ENCODE peak calls at places on chromosome 9, in ten cellular contexts. W is activated CD8-positive, alpha-beta memory T cell treated with anti-CD3 and anti-CD28 coated beads for 4 hours; O is activated CD4-positive, CD25-positive, alpha-beta regulatory T cell; T is posterior cingulate gyrus; K is WTC11; G is MCF 10A; R is cardiac fibroblast; C is stimulated activated CD4-positive, alpha-beta T cell treated with anti-CD3 and anti-CD28 coated beads, TNF-alpha, amount 100 ng/mL, for 4 hours; Y is activated CD4-positive, alpha-beta T cell treated with anti-CD3 and anti-CD28 coated beads for 48 hours; D is right lobe of liver. H is an unnamed sample.

GRCh38 chr9:112003538-112003937 is 106.9 kb downstream of the UGCG start:
- DNase-seq in W (no peak), O (no peak), T (no peak), K (no peak), G (no peak), R (no peak), C (no peak), Y (no peak), D (no peak), H (no peak)

GRCh38 chr9:93905473-93906133 is 49.6 kb downstream of the BARX1 start:
- DNase-seq in W (no peak), O (no peak), T (no peak), K (peak; percentile 6), G (no peak), R (no peak), C (no peak), Y (no peak), D (no peak), H (no peak)

GRCh38 chr9:122200960-122201635 is 27.7 kb downstream of the LHX6 start:
- DNase-seq in W (no peak), O (no peak), T (no peak), K (no peak), G (peak; percentile 19), R (peak; percentile 50), C (no peak), Y (no peak), D (no peak), H (peak; percentile 68)

GRCh38 chr9:105656131-105656921 is 5.9 kb upstream of the TAL2 start:
- DNase-seq in W (no peak), O (no peak), T (peak; percentile 10), K (peak; percentile 42), G (peak; percentile 33), R (no peak), C (no peak), Y (peak; percentile 12), D (peak; percentile 59), H (peak; percentile 11)

GRCh38 chr9:123637596-123637939 is 281.6 kb downstream of the CRB2 start:
- DNase-seq in W (no peak), O (no peak), T (no peak), K (no peak), G (no peak), R (peak; percentile 45), C (no peak), Y (no peak), D (no peak), H (peak; percentile 35)

GRCh38 chr9:389758-390157 is 175.1 kb downstream of the DOCK8 start:
- DNase-seq in W (no peak), O (no peak), T (no peak), K (no peak), G (no peak), R (peak; percentile 41), C (no peak), Y (no peak), D (no peak), H (no peak)

GRCh38 chr9:115691097-115691496 is 462.5 kb upstream of the PAPPA start:
- DNase-seq in W (no peak), O (no peak), T (no peak), K (no peak), G (peak; percentile 96), R (peak; percentile 94), C (no peak), Y (no peak), D (no peak), H (no peak)

GRCh38 chr9:128026255-128027165 is 40.6 kb downstream of the NAIF1 start:
- DNase-seq in W (peak; percentile 66), O (peak; percentile 51), T (no peak), K (no peak), G (no peak), R (peak; percentile 53), C (no peak), Y (peak; percentile 78), D (no peak), H (peak; percentile 53)

GRCh38 chr9:114518120-114518519 is 12.8 kb upstream of the WHRN start:
- DNase-seq in W (no peak), O (no peak), T (no peak), K (no peak), G (no peak), R (no peak), C (no peak), Y (no peak), D (no peak), H (no peak)

GRCh38 chr9:115944166-115944948 is 209.2 kb upstream of the PAPPA start:
- DNase-seq in W (no peak), O (no peak), T (no peak), K (no peak), G (peak; percentile 99), R (peak; percentile 100), C (no peak), Y (no peak), D (peak; percentile 47), H (peak; percentile 46)

GRCh38 chr9:79565245-79565644 is 6.5 kb upstream of the TLE4 start:
- DNase-seq in W (no peak), O (no peak), T (no peak), K (no peak), G (no peak), R (no peak), C (no peak), Y (peak; percentile 48), D (no peak), H (no peak)